ENCODE peak calls at places on chromosomes 16 and 17, in ten cellular contexts. J, P, W, B, Z, F, Q, A, K and S are unnamed samples.

GRCh38 chr17:4789951-4790704 is 1.4 kb downstream of the GLTPD2 start:
- DNase-seq in Q (peak; percentile 92), B (peak; percentile 94), A (peak; percentile 85), W (peak; percentile 69), F (peak; percentile 75), P (peak; percentile 90), K (peak; percentile 93), Z (peak; percentile 91), J (peak; percentile 78), S (peak; percentile 98)

GRCh38 chr17:59607817-59608403 is 11.8 kb upstream of the CLTC start:
- DNase-seq in A (no peak), W (no peak), B (peak; percentile 55), F (no peak), J (peak; percentile 63), Z (peak; percentile 19), Q (peak; percentile 37), K (no peak), P (no peak), S (no peak)

GRCh38 chr17:39922006-39922405 is 3.6 kb upstream of the GSDMB start:
- DNase-seq in A (no peak), F (no peak), W (no peak), K (no peak), P (no peak), Q (no peak), J (no peak), B (no peak), Z (no peak), S (no peak)

GRCh38 chr17:58806046-58806445 is 50.4 kb downstream of the PPM1E start:
- DNase-seq in W (no peak), P (no peak), F (no peak), Q (no peak), J (no peak), K (no peak), B (no peak), A (no peak), Z (no peak), S (no peak)

GRCh38 chr16:3467920-3468319 is 24.4 kb downstream of the NAA60 start:
- DNase-seq in J (peak; percentile 8), A (no peak), W (no peak), Z (no peak), K (peak; percentile 69), Q (no peak), B (no peak), P (no peak), F (no peak), S (peak; percentile 49)

GRCh38 chr17:72588961-72589360 is 468.1 kb downstream of the SOX9 start:
- DNase-seq in P (peak; percentile 82), K (peak; percentile 89), F (peak; percentile 29), W (no peak), B (peak; percentile 71), Q (peak; percentile 75), A (peak; percentile 40), Z (no peak), J (peak; percentile 98), S (no peak)

GRCh38 chr16:29974291-29975133 is 844 bp downstream of the TAOK2 start:
- DNase-seq in P (peak; percentile 59), A (no peak), B (no peak), W (no peak), F (no peak), K (peak; percentile 12), Z (peak; percentile 30), J (peak; percentile 4), Q (peak; percentile 35), S (no peak)

GRCh38 chr17:36566081-36566480 is 21.4 kb downstream of the GGNBP2 start:
- DNase-seq in F (no peak), P (no peak), K (no peak), Q (no peak), J (no peak), W (no peak), B (no peak), Z (no peak), A (no peak), S (no peak)

GRCh38 chr16:75943705-75944514 is 217.6 kb upstream of the CPHXL start:
- DNase-seq in B (no peak), F (no peak), Q (no peak), P (no peak), Z (no peak), K (no peak), A (no peak), J (no peak), W (no peak), S (no peak)

GRCh38 chr17:63433746-63434591 is 12.1 kb downstream of the CYB561 start:
- DNase-seq in F (peak; percentile 47), B (peak; percentile 70), J (peak; percentile 83), K (peak; percentile 92), A (peak; percentile 87), P (no peak), W (peak; percentile 82), Z (no peak), Q (no peak), S (peak; percentile 96)

GRCh38 chr16:74521691-74522090 is 85.2 kb downstream of the GLG1 start:
- DNase-seq in F (no peak), Q (no peak), W (no peak), K (peak; percentile 35), J (no peak), Z (no peak), P (no peak), B (no peak), A (peak; percentile 63), S (peak; percentile 10)

GRCh38 chr17:12987120-12987519 is 30.7 kb downstream of the ELAC2 start:
- DNase-seq in A (no peak), W (no peak), B (no peak), Q (no peak), P (no peak), K (no peak), F (no peak), Z (no peak), J (no peak), S (no peak)

GRCh38 chr17:17696871-17697633 is 15.8 kb downstream of the RAI1 start:
- DNase-seq in A (no peak), Q (no peak), Z (no peak), F (no peak), P (no peak), K (no peak), J (peak; percentile 47), B (no peak), W (no peak), S (no peak)

GRCh38 chr17:41705271-41705991 is 6.7 kb upstream of the GAST start:
- DNase-seq in Z (no peak), Q (no peak), K (peak; percentile 73), A (no peak), J (no peak), P (no peak), F (no peak), B (no peak), W (no peak), S (peak; percentile 48)

GRCh38 chr17:72171703-72172670 is 51.2 kb downstream of the SOX9 start:
- DNase-seq in W (no peak), F (no peak), B (no peak), P (no peak), A (no peak), Z (no peak), K (no peak), Q (no peak), J (peak; percentile 27), S (no peak)

GRCh38 chr17:30519707-30520106 is 42.5 kb downstream of the GOSR1 start:
- DNase-seq in Q (no peak), K (peak; percentile 91), W (peak; percentile 46), A (peak; percentile 80), Z (no peak), F (no peak), B (peak; percentile 35), P (no peak), J (peak; percentile 42), S (peak; percentile 74)

GRCh38 chr16:49399594-49400364 is 26.2 kb downstream of the C16orf78 start:
- DNase-seq in P (no peak), K (no peak), Z (no peak), J (no peak), W (no peak), F (no peak), B (no peak), Q (peak; percentile 93), A (no peak), S (no peak)
- H3K4me3 ChIP-seq in P (no peak overlapping the region), K (no peak overlapping the region), Z (no peak overlapping the region), J (no peak overlapping the region), W (no peak overlapping the region), F (no peak overlapping the region), B (no peak overlapping the region), Q (no peak overlapping the region), A (no peak overlapping the region), S (no peak overlapping the region)

DNA sequence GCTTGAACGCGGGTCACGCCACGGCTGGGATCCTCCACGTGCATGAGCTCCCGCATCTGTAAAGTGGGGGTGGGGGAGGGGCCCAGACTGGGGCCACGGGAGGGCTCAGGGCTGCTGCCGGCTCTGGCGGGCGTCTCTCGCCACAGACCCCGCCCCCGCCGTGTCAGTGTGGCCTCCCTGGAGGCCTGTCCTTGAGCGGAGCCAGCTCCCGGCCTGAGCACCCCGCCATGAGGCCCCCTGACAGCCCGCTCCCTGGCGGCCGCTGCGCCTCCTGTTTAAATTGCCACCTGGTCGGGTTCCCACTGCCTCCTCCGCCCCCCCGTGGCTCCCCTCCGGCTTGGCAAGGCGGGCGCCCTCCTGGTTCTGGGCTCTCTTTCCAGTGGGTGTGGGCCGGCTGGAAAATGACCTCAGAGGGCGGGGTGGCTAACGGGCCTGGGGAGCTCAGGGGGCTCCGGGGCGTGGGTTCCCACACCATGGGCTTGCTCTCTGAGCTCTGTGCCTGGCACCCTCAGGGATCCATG is 42.1 kb upstream of the SSTR5 start:
- DNase-seq in P (no peak), W (no peak), K (no peak), Q (no peak), A (no peak), F (no peak), J (no peak), B (no peak), Z (no peak), S (no peak)
- TF ChIP-seq CTCF in P (no peak), W (no peak), K (no peak), Q (no peak), A (no peak), F (no peak), J (no peak), B (no peak), Z (no peak), S (no peak)

GRCh38 chr17:44904001-44904984 is 5.0 kb upstream of the EFTUD2 start:
- DNase-seq in J (no peak), K (no peak), Q (peak; percentile 37), A (no peak), W (no peak), Z (no peak), P (no peak), B (no peak), F (no peak), S (no peak)
- H3K4me3 ChIP-seq in J (no peak overlapping the region), K (no peak overlapping the region), Q (no peak overlapping the region), A (no peak overlapping the region), W (no peak overlapping the region), Z (no peak overlapping the region), P (no peak overlapping the region), B (no peak overlapping the region), F (no peak overlapping the region), S (no peak overlapping the region)

GRCh38 chr17:385836-386144 is 33.2 kb upstream of the RPH3AL start:
- DNase-seq in K (no peak), B (no peak), Q (no peak), W (no peak), A (no peak), P (no peak), Z (no peak), F (no peak), J (no peak), S (no peak)
- TF ChIP-seq CTCF in K (no peak), B (no peak), Q (no peak), W (no peak), A (no peak), P (no peak), Z (no peak), F (no peak), J (no peak), S (no peak)